ENCODE peak calls at places on chromosome 19, in nine cellular contexts. L, H, Q, W, Y, P, B, I and J are unnamed samples.

GRCh38 chr19:5111051-5111450 is 142.1 kb downstream of the KDM4B start:
- DNase-seq in L (no peak), H (no peak), Q (no peak), W (no peak), Y (no peak), P (no peak), B (no peak), I (no peak), J (no peak)

GRCh38 chr19:38263696-38264485 is 482 bp upstream of the SPINT2 start:
- DNase-seq in L (no peak), H (peak), Q (peak), W (no peak), Y (no peak), P (peak), B (peak), I (no peak), J (peak)

GRCh38 chr19:47407417-47407774 is 11.9 kb downstream of the MEIS3 start:
- DNase-seq in L (no peak), H (no peak), Q (no peak), W (no peak), Y (no peak), P (no peak), B (no peak), I (no peak), J (no peak)

GRCh38 chr19:30854661-30855060 is 482.5 kb downstream of the ZNF536 start:
- DNase-seq in L (no peak), H (no peak), Q (no peak), W (no peak), Y (peak), P (no peak), B (no peak), I (no peak), J (no peak)

GRCh38 chr19:14006766-14007562 is 844 bp upstream of the RFX1 start:
- DNase-seq in L (no peak), H (peak), Q (peak), W (no peak), Y (no peak), P (no peak), B (no peak), I (no peak), J (no peak)

GRCh38 chr19:40614595-40615411 is 13.6 kb downstream of the LTBP4 start:
- DNase-seq in L (peak), H (peak), Q (peak), W (peak), Y (peak), P (peak), B (no peak), I (peak), J (peak)

GRCh38 chr19:1513492-1514294 is 874 bp upstream of the ADAMTSL5 start:
- DNase-seq in L (no peak), H (peak), Q (peak), W (no peak), Y (no peak), P (peak), B (peak), I (no peak), J (no peak)

GRCh38 chr19:48812094-48812929 is 1.5 kb upstream of the BCAT2 start:
- DNase-seq in L (no peak), H (peak), Q (peak), W (peak), Y (peak), P (peak), B (no peak), I (peak), J (peak)

GRCh38 chr19:14114854-14115253 is 2.7 kb downstream of the PRKACA start:
- DNase-seq in L (no peak), H (no peak), Q (peak), W (peak), Y (peak), P (peak), B (peak), I (no peak), J (peak)

GRCh38 chr19:52943884-52944643 is 18.6 kb downstream of the ZNF816 start:
- DNase-seq in L (no peak), H (no peak), Q (no peak), W (no peak), Y (no peak), P (no peak), B (no peak), I (no peak), J (no peak)

GRCh38 chr19:35083678-35084077 is 31.9 kb upstream of the FXYD3 start:
- DNase-seq in L (no peak), H (no peak), Q (peak), W (no peak), Y (no peak), P (no peak), B (no peak), I (no peak), J (no peak)

GRCh38 chr19:4066682-4067395 is at the start of gene ZBTB7A:
- DNase-seq in L (no peak), H (peak), Q (peak), W (peak), Y (peak), P (peak), B (peak), I (no peak), J (peak)

GRCh38 chr19:42255766-42256750 is 1.1 kb upstream of the ERF start:
- DNase-seq in L (no peak), H (peak), Q (no peak), W (peak), Y (no peak), P (no peak), B (no peak), I (peak), J (peak)

GRCh38 chr19:16224266-16225045 is 26.7 kb downstream of the AP1M1 start:
- DNase-seq in L (no peak), H (no peak), Q (no peak), W (no peak), Y (no peak), P (no peak), B (no peak), I (no peak), J (no peak)

GRCh38 chr19:43594081-43594697 is 1.7 kb downstream of the IRGQ start:
- DNase-seq in L (no peak), H (no peak), Q (no peak), W (no peak), Y (no peak), P (no peak), B (no peak), I (no peak), J (no peak)

GRCh38 chr19:28501979-28502378 is 711.0 kb downstream of the UQCRFS1 start:
- DNase-seq in L (no peak), H (no peak), Q (no peak), W (no peak), Y (no peak), P (no peak), B (no peak), I (no peak), J (no peak)

GRCh38 chr19:38194061-38194701 is 29.8 kb downstream of the DPF1 start:
- DNase-seq in L (no peak), H (no peak), Q (no peak), W (no peak), Y (no peak), P (no peak), B (no peak), I (no peak), J (no peak)

GRCh38 chr19:13978721-13979191 is 26.4 kb downstream of the DCAF15 start:
- DNase-seq in L (no peak), H (no peak), Q (peak), W (no peak), Y (no peak), P (no peak), B (no peak), I (peak), J (no peak)

GRCh38 chr19:18995804-18996241 is 37.5 kb downstream of the SUGP2 start:
- DNase-seq in L (peak), H (peak), Q (peak), W (no peak), Y (no peak), P (no peak), B (no peak), I (peak), J (no peak)

GRCh38 chr19:35719402-35720162 is 1.8 kb downstream of the KMT2B start:
- DNase-seq in L (no peak), H (no peak), Q (no peak), W (no peak), Y (no peak), P (no peak), B (no peak), I (no peak), J (no peak)

GRCh38 chr19:55601127-55601526 is 1.0 kb downstream of the ZNF524 start:
- DNase-seq in L (no peak), H (no peak), Q (no peak), W (no peak), Y (no peak), P (no peak), B (no peak), I (no peak), J (no peak)

GRCh38 chr19:54189020-54189667 is at the start of gene MBOAT7:
- DNase-seq in L (no peak), H (no peak), Q (peak), W (no peak), Y (no peak), P (peak), B (peak), I (no peak), J (no peak)

GRCh38 chr19:39997595-39998216 is 846 bp downstream of the ZNF546 start:
- DNase-seq in L (no peak), H (peak), Q (no peak), W (no peak), Y (no peak), P (no peak), B (no peak), I (no peak), J (no peak)

GRCh38 chr19:55459950-55460657 is 1.3 kb downstream of the ISOC2 start:
- DNase-seq in L (no peak), H (peak), Q (no peak), W (no peak), Y (no peak), P (no peak), B (no peak), I (no peak), J (no peak)

GRCh38 chr19:34411216-34411615 is 7.0 kb downstream of the PDCD2L start:
- DNase-seq in L (no peak), H (no peak), Q (no peak), W (no peak), Y (no peak), P (no peak), B (no peak), I (no peak), J (peak)

GRCh38 chr19:16585808-16586476 is 13.7 kb upstream of the SLC35E1 start:
- DNase-seq in L (no peak), H (no peak), Q (no peak), W (no peak), Y (no peak), P (no peak), B (no peak), I (no peak), J (no peak)

GRCh38 chr19:17402982-17403855 is 2.2 kb downstream of the BST2 start:
- DNase-seq in L (no peak), H (no peak), Q (peak), W (no peak), Y (no peak), P (peak), B (no peak), I (peak), J (no peak)